ENCODE peak calls at places on chromosome 17, in five cellular contexts. V is GM12878, H is SK-N-SH, P is HCT116, T is K562. S is an unnamed sample.

GRCh38 chr17:80869476-80869875 is 122.2 kb upstream of the CHMP6 start:
- DNase-seq in H (no peak), V (no peak), T (no peak), P (no peak), S (no peak)

GRCh38 chr17:81200695-81201580 is 21.8 kb downstream of the CEP131 start:
- DNase-seq in T (peak; percentile 65), V (no peak), H (peak; percentile 91), P (peak; percentile 54), S (peak; percentile 89)

GRCh38 chr17:48722924-48723554 is at the start of gene PRAC2:
- DNase-seq in T (no peak), H (no peak), V (no peak), P (no peak), S (no peak)

GRCh38 chr17:65809366-65809765 is 247.9 kb upstream of the AXIN2 start:
- DNase-seq in V (no peak), H (no peak), T (no peak), P (no peak), S (no peak)

GRCh38 chr17:77456951-77457548 is 316.3 kb downstream of the SEC14L1 start:
- DNase-seq in H (no peak), P (no peak), T (no peak), V (no peak), S (no peak)

GRCh38 chr17:18182978-18183333 is 672 bp upstream of the ALKBH5 start:
- DNase-seq in T (peak; percentile 64), P (no peak), H (peak; percentile 83), V (no peak), S (peak; percentile 52)

GRCh38 chr17:60108712-60109111 is 30.0 kb upstream of the HEATR6 start:
- DNase-seq in P (no peak), V (no peak), T (no peak), H (no peak), S (no peak)

GRCh38 chr17:2374549-2375285 is 26.1 kb downstream of the MNT start:
- DNase-seq in V (no peak), H (no peak), P (no peak), T (no peak), S (no peak)

GRCh38 chr17:70100983-70101382 is 26.0 kb downstream of the KCNJ16 start:
- DNase-seq in V (no peak), H (peak; percentile 11), T (no peak), P (no peak), S (no peak)

GRCh38 chr17:36827056-36827455 is 110.2 kb upstream of the LHX1 start:
- DNase-seq in P (no peak), T (no peak), V (no peak), H (no peak), S (no peak)

GRCh38 chr17:6269474-6269873 is 165.4 kb downstream of the AIPL1 start:
- DNase-seq in P (peak; percentile 6), V (no peak), H (no peak), T (peak; percentile 20), S (peak; percentile 53)

GRCh38 chr17:69609495-69610315 is 195.2 kb downstream of the MAP2K6 start:
- DNase-seq in T (peak; percentile 19), H (no peak), V (no peak), P (peak; percentile 24), S (peak; percentile 7)

DNA sequence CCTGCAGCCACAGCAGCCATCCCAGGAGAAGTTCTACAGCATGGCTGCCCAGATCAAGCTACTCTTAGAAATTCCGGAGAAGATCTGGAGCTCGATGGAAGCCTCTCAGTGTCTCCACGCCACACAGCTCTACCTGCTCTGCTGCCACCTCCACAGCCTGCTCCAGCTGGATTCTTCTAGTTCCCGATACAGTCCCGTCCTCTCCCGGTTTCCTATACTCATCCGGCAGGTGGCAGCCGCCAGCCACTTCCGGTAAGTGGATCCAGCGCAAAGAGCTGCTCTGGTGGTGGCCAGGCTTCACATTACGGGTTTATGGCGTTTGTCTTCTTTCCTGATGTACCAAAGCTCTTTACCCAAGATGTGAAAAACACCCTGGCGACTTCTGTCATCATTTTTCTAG is 3.6 kb downstream of the COG1 start:
- DNase-seq in P (no peak), V (no peak), H (no peak), T (no peak), S (peak; percentile 90)
- TF ChIP-seq JUND in P (no peak), V (no peak), H (no peak), T (no peak), S (no peak)

DNA sequence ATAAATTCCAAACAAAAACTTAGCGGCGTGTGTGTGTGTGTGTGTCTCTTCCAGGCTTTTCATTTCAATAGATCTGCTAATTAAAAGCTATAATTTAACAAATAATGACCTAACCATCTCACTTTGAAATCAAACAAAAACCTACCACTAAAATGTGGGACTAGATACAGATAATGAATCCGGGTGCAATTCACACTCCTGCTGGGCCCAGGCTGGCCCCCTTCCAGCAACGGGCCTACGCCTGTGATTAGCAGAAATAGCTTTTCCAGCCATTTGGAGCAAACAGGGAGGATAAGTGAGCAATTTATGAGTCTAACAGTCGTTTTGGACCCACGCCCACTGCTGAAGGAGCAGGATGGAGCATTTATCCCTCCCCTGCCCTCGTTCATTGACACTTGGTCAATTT is 18.0 kb upstream of the BHLHA9 start:
- DNase-seq in T (no peak), V (no peak), P (no peak), H (peak; percentile 72), S (no peak)
- TF ChIP-seq JUND in T (no peak), V (no peak), P (no peak), H (no peak), S (no peak)

DNA sequence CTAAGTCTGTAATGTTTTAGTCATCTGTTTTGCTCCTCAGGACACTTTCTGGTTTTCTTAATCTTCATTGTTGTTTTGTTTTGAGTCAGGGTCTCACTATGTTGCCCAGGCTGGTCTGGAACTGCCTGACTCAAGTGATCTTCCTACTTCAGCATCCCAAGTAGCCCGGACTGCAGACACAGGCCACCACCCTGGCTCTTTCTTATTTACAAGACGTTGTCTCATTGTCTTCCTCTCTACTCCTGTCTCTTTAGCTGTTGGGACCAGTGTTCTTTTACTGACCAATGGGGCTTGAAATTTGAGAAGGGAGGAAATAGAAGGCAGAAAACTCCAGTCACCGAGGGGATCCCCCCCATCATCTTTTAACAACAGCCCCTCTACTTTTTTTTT is 1.2 kb downstream of the SCPEP1 start:
- DNase-seq in P (no peak), T (peak; percentile 9), V (no peak), H (no peak), S (no peak)
- TF ChIP-seq JUND in P (no peak), T (no peak), V (no peak), H (no peak), S (no peak)

GRCh38 chr17:39606434-39607056 is 1.2 kb downstream of the NEUROD2 start:
- DNase-seq in H (no peak), P (no peak), V (no peak), T (no peak), S (peak; percentile 64)

GRCh38 chr17:39608601-39609000 is 881 bp upstream of the NEUROD2 start:
- DNase-seq in V (no peak), P (no peak), T (peak; percentile 55), H (no peak), S (no peak)

GRCh38 chr17:39608142-39608541 is 422 bp upstream of the NEUROD2 start:
- DNase-seq in V (no peak), P (no peak), T (peak; percentile 23), H (no peak), S (no peak)

GRCh38 chr17:39607851-39608130 is at the start of gene NEUROD2:
- DNase-seq in T (no peak), P (no peak), V (no peak), H (no peak), S (no peak)

GRCh38 chr17:39607057-39607850 is 466 bp downstream of the NEUROD2 start:
- DNase-seq in T (peak; percentile 35), P (no peak), V (no peak), H (no peak), S (no peak)
- TF ChIP-seq JUND in T (no peak), P (no peak), V (no peak), H (no peak), S (no peak)

GRCh38 chr17:21285164-21286065 is 904 bp downstream of the MAP2K3 start:
- DNase-seq in V (no peak), H (peak; percentile 33), T (no peak), P (no peak), S (no peak)

GRCh38 chr17:21287703-21288449 is 3.4 kb downstream of the MAP2K3 start:
- DNase-seq in V (peak; percentile 83), P (peak; percentile 96), T (no peak), H (peak; percentile 43), S (peak; percentile 43)

GRCh38 chr17:21288581-21289017 is 4.1 kb downstream of the MAP2K3 start:
- DNase-seq in V (peak; percentile 32), H (no peak), T (no peak), P (no peak), S (no peak)

GRCh38 chr17:21286066-21286770 is 1.7 kb downstream of the MAP2K3 start:
- DNase-seq in V (no peak), H (peak; percentile 50), T (no peak), P (peak; percentile 81), S (peak; percentile 84)

DNA sequence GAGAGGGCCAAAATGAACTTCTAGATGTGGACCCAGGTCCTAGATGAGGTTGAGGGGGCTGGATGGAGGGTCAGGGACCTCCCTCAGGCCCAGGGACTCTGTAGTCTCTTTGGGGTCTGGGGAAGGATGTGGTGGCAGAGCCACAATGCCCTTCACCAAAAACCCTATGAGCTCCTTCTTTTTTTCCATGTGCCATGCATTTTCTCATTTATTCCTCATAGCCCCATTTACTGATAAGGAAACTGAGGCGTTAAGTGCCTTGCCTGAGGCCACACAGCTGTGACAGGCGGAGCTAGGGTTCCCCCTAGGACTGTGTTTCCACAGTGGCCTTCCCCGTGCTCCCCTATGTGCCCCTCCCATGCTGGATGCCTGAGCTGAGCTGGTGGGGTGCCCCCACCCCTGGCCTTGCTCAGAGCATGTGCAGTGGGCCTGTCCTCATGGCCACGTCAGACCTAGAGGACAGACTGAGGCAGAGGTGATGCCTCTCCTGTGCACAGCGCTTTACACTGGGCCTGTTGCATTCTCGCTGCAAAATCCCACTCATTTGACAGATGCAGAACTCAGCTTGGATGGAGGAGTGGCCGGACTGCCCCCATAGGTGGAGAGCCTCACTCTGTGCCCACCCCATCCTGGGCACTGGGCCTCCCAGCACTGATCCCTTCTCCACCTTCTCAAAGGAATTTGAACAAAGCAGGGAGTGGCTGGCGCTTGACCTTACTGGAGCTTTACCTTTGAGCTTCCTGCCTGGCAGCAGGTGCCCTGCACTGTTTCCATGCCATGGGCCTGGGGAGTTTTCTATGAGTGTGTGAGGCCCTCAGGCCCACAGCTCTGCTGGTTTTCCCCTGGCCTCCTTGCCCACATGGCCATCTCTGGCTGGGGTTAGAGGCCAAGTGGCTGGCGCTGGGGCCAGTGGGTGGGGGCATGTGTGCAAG is 2.5 kb downstream of the MAP2K3 start:
- DNase-seq in H (no peak), V (no peak), P (peak; percentile 12), T (no peak), S (no peak)
- TF ChIP-seq JUND in H (no peak), V (no peak), P (no peak), T (no peak), S (no peak)